ENCODE peak calls at places on chromosomes 7 and 10, in eight cellular contexts. E is A549, S is SK-N-SH, O is endothelial cell of umbilical vein, I is HCT116, Q is K562, U is GM12878, W is HepG2. V is an unnamed sample.

GRCh38 chr10:61471491-61471890 is 18.3 kb upstream of the TMEM26 start:
- DNase-seq in Q (no peak), W (no peak), O (no peak), E (no peak), S (no peak), I (no peak), U (no peak), V (no peak)

GRCh38 chr7:142319970-142320369 is 62.1 kb upstream of the PRSS58 start:
- DNase-seq in O (no peak), E (no peak), Q (peak), S (no peak), W (no peak), U (no peak), I (no peak), V (peak)

GRCh38 chr7:150401424-150401790 is 22.3 kb downstream of the ZNF775 start:
- DNase-seq in O (no peak), I (no peak), U (no peak), Q (no peak), W (no peak), S (no peak), E (no peak), V (no peak)

GRCh38 chr10:125448596-125448995 is 234.4 kb downstream of the TEX36 start:
- DNase-seq in W (peak), E (peak), O (peak), Q (peak), I (peak), S (peak), U (no peak), V (peak)

GRCh38 chr7:93146036-93146435 is 2.1 kb downstream of the SAMD9L start:
- DNase-seq in O (peak), S (no peak), U (no peak), I (no peak), W (no peak), E (no peak), Q (no peak), V (no peak)

GRCh38 chr7:39540320-39540719 is 25.9 kb upstream of the YAE1 start:
- DNase-seq in U (no peak), E (no peak), O (no peak), Q (no peak), I (no peak), S (no peak), W (peak), V (no peak)

GRCh38 chr10:3237530-3237929 is 64.9 kb upstream of the PITRM1 start:
- DNase-seq in Q (no peak), I (no peak), E (no peak), S (no peak), W (no peak), U (no peak), O (no peak), V (no peak)

GRCh38 chr7:152006336-152006735 is 19.1 kb upstream of the GALNT11 start:
- DNase-seq in O (no peak), I (no peak), W (no peak), S (no peak), U (no peak), E (no peak), Q (no peak), V (no peak)

GRCh38 chr7:20374391-20374790 is 43.7 kb downstream of the ITGB8 start:
- DNase-seq in S (no peak), O (no peak), I (no peak), W (no peak), U (no peak), Q (no peak), E (no peak), V (peak)

GRCh38 chr10:71865561-71866041 is 14.6 kb upstream of the PSAP start:
- DNase-seq in Q (no peak), O (no peak), W (no peak), I (no peak), U (no peak), S (no peak), E (peak), V (no peak)

GRCh38 chr10:88117227-88117626 is 253.8 kb downstream of the PTEN start:
- DNase-seq in Q (no peak), S (no peak), I (no peak), W (no peak), O (no peak), E (no peak), U (no peak), V (peak)

DNA sequence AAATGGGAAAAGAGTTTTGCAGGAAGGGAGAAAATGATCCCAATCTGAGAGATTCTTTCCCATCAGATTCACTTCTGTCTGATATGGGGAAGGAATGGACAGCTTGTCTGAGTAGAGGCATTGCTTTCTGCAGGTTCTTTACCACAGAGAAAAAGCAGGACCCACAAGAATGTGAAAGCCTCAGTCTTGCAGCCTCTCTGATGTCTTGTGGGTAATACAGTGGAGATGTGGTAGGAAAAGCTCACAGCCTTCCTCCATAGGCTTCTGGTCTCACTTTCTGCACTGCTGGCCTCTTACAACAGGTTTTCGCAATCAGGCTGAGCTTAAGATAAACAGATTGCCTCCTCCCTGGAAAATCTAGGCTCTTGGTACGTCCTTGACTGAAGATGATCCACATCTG is 551 bp downstream of the IFIT1 start:
- DNase-seq in U (no peak), Q (no peak), I (no peak), O (no peak), S (no peak), W (no peak), E (peak), V (peak)
- TF ChIP-seq MAX in U (no peak), Q (no peak), I (no peak), O (no peak), S (no peak), W (no peak), E (no peak), V (peak)

DNA sequence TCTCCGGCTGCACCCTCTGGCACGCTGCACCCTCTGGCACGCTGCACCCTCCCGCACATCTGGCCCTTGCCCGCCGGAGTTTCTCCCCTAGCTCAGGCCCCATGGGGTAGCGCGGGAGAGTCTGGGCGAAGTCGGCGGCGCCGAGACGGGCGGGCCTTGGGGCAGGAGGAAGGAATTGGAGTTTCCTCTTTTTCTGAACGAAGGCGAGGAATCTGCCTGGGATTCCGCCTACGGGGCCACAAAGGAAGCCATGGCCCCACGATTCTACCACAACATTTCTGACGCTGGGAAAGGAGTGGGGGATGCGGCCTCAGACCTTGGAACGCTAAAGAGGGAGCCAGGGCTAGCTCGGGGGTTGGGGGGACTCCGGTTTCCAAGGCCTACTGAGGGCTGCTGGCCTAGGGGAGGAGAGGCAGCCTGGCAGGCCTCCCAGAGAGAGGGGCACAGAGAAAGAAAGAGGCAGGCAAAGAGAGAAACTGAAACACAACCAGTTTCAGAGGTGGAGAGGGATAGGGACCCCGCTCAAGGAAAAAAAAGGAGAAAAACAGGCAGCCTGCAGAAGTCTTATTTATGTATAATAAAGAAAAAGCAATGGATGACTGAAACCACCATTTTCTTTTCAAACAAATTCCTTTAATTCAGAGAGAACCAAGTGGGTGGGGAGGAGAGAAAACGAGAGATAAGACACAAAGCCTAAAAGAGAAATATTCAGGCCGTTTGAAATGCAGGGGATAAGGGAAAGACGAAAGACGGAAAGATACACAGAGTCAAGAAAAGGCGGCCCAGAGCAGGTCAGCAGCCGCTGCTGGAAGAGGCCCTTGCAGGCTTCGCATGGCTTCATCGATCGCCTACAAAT is 4.3 kb downstream of the TLX1 start:
- DNase-seq in I (no peak), S (peak), U (no peak), W (no peak), Q (no peak), E (no peak), O (no peak), V (peak)
- H3K4me3 ChIP-seq in I (no peak), S (no peak), U (no peak), W (no peak), Q (no peak), E (no peak), O (no peak), V (no peak)

GRCh38 chr10:122419016-122419415 is 35.4 kb upstream of the ARMS2 start:
- DNase-seq in W (no peak), U (no peak), I (no peak), O (no peak), E (no peak), S (no peak), Q (no peak), V (no peak)
- TF ChIP-seq MAX in W (no peak), U (no peak), I (no peak), O (no peak), E (no peak), S (no peak), Q (no peak), V (no peak)

GRCh38 chr10:6401562-6402348 is 178.3 kb downstream of the PRKCQ start:
- DNase-seq in Q (peak), W (peak), O (peak), I (peak), U (peak), E (peak), S (peak), V (peak)
- H3K4me3 ChIP-seq in Q (peak), W (peak), O (peak), I (peak), U (no peak), E (peak), S (peak), V (peak)

V was measured in NB4.